ENCODE peak calls at places on chromosome 6, in eight cellular contexts. One of them, this sample, is unnamed. For H3K36me3, the result is how much of the 10 kb centered on the place peaks cover.

GRCh38 chr6:31575335-31575901 is at the start of gene TNF:
- DNase-seq in naive thymus-derived CD4-positive, alpha-beta T cell: peak
- DNase-seq in sigmoid colon: peak
- DNase-seq in right atrium auricular region: peak
- DNase-seq in heart left ventricle: peak
- DNase-seq in GM23338: no peak
- DNase-seq in heart right ventricle: no peak
- DNase-seq in body of pancreas: no peak
- DNase-seq in this sample: peak

GRCh38 chr6:160952633-160953281 is 38.8 kb upstream of the MAP3K4 start:
- DNase-seq in body of pancreas: no peak
- DNase-seq in GM23338: peak
- DNase-seq in right atrium auricular region: no peak
- DNase-seq in sigmoid colon: no peak
- DNase-seq in naive thymus-derived CD4-positive, alpha-beta T cell: no peak
- DNase-seq in heart right ventricle: no peak
- DNase-seq in heart left ventricle: no peak
- DNase-seq in this sample: no peak

GRCh38 chr6:158654498-158654897 is 4.6 kb downstream of the SYTL3 start:
- DNase-seq in heart left ventricle: peak
- DNase-seq in right atrium auricular region: peak
- DNase-seq in heart right ventricle: peak
- DNase-seq in body of pancreas: peak
- DNase-seq in naive thymus-derived CD4-positive, alpha-beta T cell: no peak
- DNase-seq in sigmoid colon: peak
- DNase-seq in GM23338: no peak
- DNase-seq in this sample: no peak

GRCh38 chr6:81938014-81938761 is 185.7 kb upstream of the TENT5A start:
- DNase-seq in sigmoid colon: no peak
- DNase-seq in heart left ventricle: no peak
- DNase-seq in body of pancreas: peak
- DNase-seq in GM23338: no peak
- DNase-seq in right atrium auricular region: no peak
- DNase-seq in naive thymus-derived CD4-positive, alpha-beta T cell: no peak
- DNase-seq in heart right ventricle: no peak
- DNase-seq in this sample: no peak

GRCh38 chr6:138765896-138766487 is 7.6 kb upstream of the CCDC28A start:
- DNase-seq in GM23338: peak
- DNase-seq in heart left ventricle: no peak
- DNase-seq in body of pancreas: no peak
- DNase-seq in naive thymus-derived CD4-positive, alpha-beta T cell: peak
- DNase-seq in sigmoid colon: no peak
- DNase-seq in heart right ventricle: no peak
- DNase-seq in right atrium auricular region: no peak
- DNase-seq in this sample: peak

GRCh38 chr6:77298298-77298697 is 165.0 kb downstream of the HTR1B start:
- DNase-seq in heart left ventricle: no peak
- DNase-seq in sigmoid colon: no peak
- DNase-seq in GM23338: no peak
- DNase-seq in body of pancreas: no peak
- DNase-seq in right atrium auricular region: no peak
- DNase-seq in heart right ventricle: no peak
- DNase-seq in naive thymus-derived CD4-positive, alpha-beta T cell: no peak
- DNase-seq in this sample: no peak

GRCh38 chr6:14921170-14921569 is 324.7 kb upstream of the JARID2 start:
- DNase-seq in heart left ventricle: peak
- DNase-seq in GM23338: peak
- DNase-seq in heart right ventricle: peak
- DNase-seq in right atrium auricular region: peak
- DNase-seq in body of pancreas: peak
- DNase-seq in sigmoid colon: peak
- DNase-seq in naive thymus-derived CD4-positive, alpha-beta T cell: no peak
- DNase-seq in this sample: no peak

GRCh38 chr6:161353208-161353613 is 79.3 kb upstream of the AGPAT4 start:
- DNase-seq in heart right ventricle: no peak
- DNase-seq in naive thymus-derived CD4-positive, alpha-beta T cell: no peak
- DNase-seq in right atrium auricular region: no peak
- DNase-seq in body of pancreas: no peak
- DNase-seq in heart left ventricle: no peak
- DNase-seq in GM23338: peak
- DNase-seq in sigmoid colon: no peak
- DNase-seq in this sample: no peak

GRCh38 chr6:19549109-19549508 is 288.1 kb upstream of the ID4 start:
- DNase-seq in right atrium auricular region: no peak
- DNase-seq in naive thymus-derived CD4-positive, alpha-beta T cell: no peak
- DNase-seq in heart left ventricle: no peak
- DNase-seq in heart right ventricle: no peak
- DNase-seq in body of pancreas: no peak
- DNase-seq in GM23338: no peak
- DNase-seq in sigmoid colon: no peak
- DNase-seq in this sample: no peak

GRCh38 chr6:44593539-44593944 is 206.0 kb downstream of the CDC5L start:
- DNase-seq in heart left ventricle: peak
- DNase-seq in sigmoid colon: no peak
- DNase-seq in naive thymus-derived CD4-positive, alpha-beta T cell: peak
- DNase-seq in heart right ventricle: no peak
- DNase-seq in right atrium auricular region: peak
- DNase-seq in body of pancreas: peak
- DNase-seq in GM23338: peak
- DNase-seq in this sample: peak

GRCh38 chr6:130937942-130938604 is 110.9 kb downstream of the SMLR1 start:
- DNase-seq in sigmoid colon: no peak
- DNase-seq in heart right ventricle: no peak
- DNase-seq in right atrium auricular region: no peak
- DNase-seq in body of pancreas: no peak
- DNase-seq in GM23338: no peak
- DNase-seq in naive thymus-derived CD4-positive, alpha-beta T cell: no peak
- DNase-seq in heart left ventricle: no peak
- DNase-seq in this sample: no peak

GRCh38 chr6:30724906-30725667 is 4.9 kb downstream of the TUBB start:
- DNase-seq in heart left ventricle: no peak
- DNase-seq in right atrium auricular region: no peak
- DNase-seq in body of pancreas: no peak
- DNase-seq in heart right ventricle: no peak
- DNase-seq in sigmoid colon: no peak
- DNase-seq in naive thymus-derived CD4-positive, alpha-beta T cell: no peak
- DNase-seq in GM23338: no peak
- DNase-seq in this sample: no peak

GRCh38 chr6:155442562-155442961 is 13.1 kb downstream of the NOX3 start:
- DNase-seq in heart left ventricle: no peak
- DNase-seq in body of pancreas: no peak
- DNase-seq in naive thymus-derived CD4-positive, alpha-beta T cell: no peak
- DNase-seq in right atrium auricular region: no peak
- DNase-seq in heart right ventricle: no peak
- DNase-seq in GM23338: no peak
- DNase-seq in sigmoid colon: no peak
- DNase-seq in this sample: no peak

GRCh38 chr6:163460307-163460782 is 45.8 kb downstream of the QKI start:
- DNase-seq in sigmoid colon: no peak
- DNase-seq in GM23338: no peak
- DNase-seq in right atrium auricular region: no peak
- DNase-seq in body of pancreas: no peak
- DNase-seq in heart left ventricle: no peak
- DNase-seq in heart right ventricle: no peak
- DNase-seq in naive thymus-derived CD4-positive, alpha-beta T cell: peak
- DNase-seq in this sample: peak

GRCh38 chr6:45808041-45808440 is 207.6 kb downstream of the CLIC5 start:
- DNase-seq in heart right ventricle: no peak
- DNase-seq in sigmoid colon: no peak
- DNase-seq in heart left ventricle: no peak
- DNase-seq in naive thymus-derived CD4-positive, alpha-beta T cell: no peak
- DNase-seq in GM23338: no peak
- DNase-seq in right atrium auricular region: no peak
- DNase-seq in body of pancreas: no peak
- DNase-seq in this sample: no peak

GRCh38 chr6:34530753-34531365 is 25.3 kb downstream of the SPDEF start:
- DNase-seq in GM23338: no peak
- DNase-seq in body of pancreas: no peak
- DNase-seq in sigmoid colon: no peak
- DNase-seq in right atrium auricular region: no peak
- DNase-seq in naive thymus-derived CD4-positive, alpha-beta T cell: no peak
- DNase-seq in heart left ventricle: no peak
- DNase-seq in heart right ventricle: no peak
- DNase-seq in this sample: no peak
- H3K36me3 ChIP-seq in GM23338: under half
- H3K36me3 ChIP-seq in body of pancreas: under half
- H3K36me3 ChIP-seq in sigmoid colon: under half
- H3K36me3 ChIP-seq in right atrium auricular region: under half
- H3K36me3 ChIP-seq in naive thymus-derived CD4-positive, alpha-beta T cell: under half
- H3K36me3 ChIP-seq in heart left ventricle: under half
- H3K36me3 ChIP-seq in heart right ventricle: under half
- H3K36me3 ChIP-seq in this sample: under half

DNA sequence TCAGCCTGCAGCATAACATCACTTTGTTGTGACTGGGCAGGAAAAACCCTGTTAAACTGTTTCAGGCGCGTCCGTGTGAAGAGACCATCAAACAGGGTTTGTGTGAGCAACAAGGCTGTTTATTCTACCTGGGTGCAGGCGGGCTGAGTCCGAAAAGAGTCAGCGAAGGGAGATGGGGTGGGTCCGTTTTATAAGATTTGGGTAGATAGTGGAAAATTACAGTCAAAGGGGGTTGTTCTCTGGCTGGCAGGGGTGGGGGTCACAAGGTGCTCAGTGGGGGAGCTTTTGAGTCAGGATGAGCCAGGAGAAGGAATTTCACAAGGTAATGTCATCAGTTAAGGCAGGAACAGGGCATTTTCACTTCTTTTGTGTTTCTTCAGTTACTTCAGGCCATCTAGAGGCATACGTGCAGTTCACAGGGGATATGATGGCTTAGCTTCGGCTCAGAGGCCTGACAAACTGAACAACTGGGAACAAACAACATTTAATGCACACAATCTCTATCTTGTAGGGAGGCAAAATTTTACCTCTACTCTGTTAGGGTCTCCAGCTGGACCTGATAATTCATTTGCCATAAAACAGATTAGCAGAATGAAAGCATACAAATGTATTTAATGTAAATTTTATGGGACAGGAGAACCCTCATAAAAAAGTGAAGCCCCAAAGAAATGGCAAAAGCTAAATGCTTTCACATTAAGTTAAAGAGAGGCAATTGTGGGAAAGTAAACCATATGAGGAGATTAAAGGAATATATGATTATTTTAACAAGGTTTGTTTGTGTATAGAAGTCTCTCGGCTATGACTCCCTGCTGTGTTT is 58.3 kb upstream of the HFE start:
- DNase-seq in heart right ventricle: no peak
- DNase-seq in right atrium auricular region: no peak
- DNase-seq in naive thymus-derived CD4-positive, alpha-beta T cell: no peak
- DNase-seq in body of pancreas: no peak
- DNase-seq in GM23338: peak
- DNase-seq in heart left ventricle: no peak
- DNase-seq in sigmoid colon: no peak
- DNase-seq in this sample: no peak
- H3K4me3 ChIP-seq in heart right ventricle: no peak
- H3K4me3 ChIP-seq in right atrium auricular region: no peak
- H3K4me3 ChIP-seq in naive thymus-derived CD4-positive, alpha-beta T cell: no peak
- H3K4me3 ChIP-seq in body of pancreas: no peak
- H3K4me3 ChIP-seq in GM23338: peak
- H3K4me3 ChIP-seq in heart left ventricle: no peak
- H3K4me3 ChIP-seq in sigmoid colon: no peak
- H3K4me3 ChIP-seq in this sample: no peak

DNA sequence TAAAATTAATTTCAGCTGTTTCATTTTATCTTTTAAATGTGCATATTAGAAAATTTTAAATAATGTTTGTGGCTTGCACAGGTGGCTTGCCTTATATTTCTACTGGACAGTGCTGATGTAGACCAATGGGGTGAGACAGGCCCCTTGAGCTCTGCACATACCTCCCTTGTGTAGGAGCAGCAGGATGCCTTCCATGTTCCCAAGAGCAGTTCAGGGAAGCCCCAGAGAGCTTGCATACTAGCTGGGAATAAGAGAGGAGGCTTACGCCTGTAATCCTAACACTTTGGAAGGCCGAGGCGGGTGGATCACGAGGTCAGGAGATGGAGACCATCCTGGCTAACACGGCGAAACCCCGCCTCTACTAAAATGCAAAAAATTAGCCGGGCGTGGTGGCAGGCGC is 61.4 kb downstream of the RFPL4B start:
- DNase-seq in GM23338: peak
- DNase-seq in heart right ventricle: no peak
- DNase-seq in right atrium auricular region: no peak
- DNase-seq in heart left ventricle: no peak
- DNase-seq in naive thymus-derived CD4-positive, alpha-beta T cell: no peak
- DNase-seq in body of pancreas: no peak
- DNase-seq in sigmoid colon: no peak
- DNase-seq in this sample: no peak
- H3K27ac ChIP-seq in GM23338: no peak
- H3K27ac ChIP-seq in heart right ventricle: no peak
- H3K27ac ChIP-seq in right atrium auricular region: no peak
- H3K27ac ChIP-seq in heart left ventricle: no peak
- H3K27ac ChIP-seq in naive thymus-derived CD4-positive, alpha-beta T cell: no peak
- H3K27ac ChIP-seq in body of pancreas: no peak
- H3K27ac ChIP-seq in sigmoid colon: no peak
- H3K27ac ChIP-seq in this sample: no peak

GRCh38 chr6:157196391-157196790 is 126.9 kb downstream of the TMEM242 start:
- DNase-seq in sigmoid colon: no peak
- DNase-seq in right atrium auricular region: no peak
- DNase-seq in body of pancreas: no peak
- DNase-seq in GM23338: no peak
- DNase-seq in heart right ventricle: no peak
- DNase-seq in naive thymus-derived CD4-positive, alpha-beta T cell: no peak
- DNase-seq in heart left ventricle: no peak
- DNase-seq in this sample: no peak

GRCh38 chr6:157198425-157199279 is 124.7 kb downstream of the TMEM242 start:
- DNase-seq in heart right ventricle: peak
- DNase-seq in right atrium auricular region: peak
- DNase-seq in sigmoid colon: peak
- DNase-seq in body of pancreas: peak
- DNase-seq in heart left ventricle: peak
- DNase-seq in naive thymus-derived CD4-positive, alpha-beta T cell: no peak
- DNase-seq in GM23338: no peak
- DNase-seq in this sample: no peak

GRCh38 chr6:157194110-157194509 is 129.2 kb downstream of the TMEM242 start:
- DNase-seq in right atrium auricular region: no peak
- DNase-seq in sigmoid colon: no peak
- DNase-seq in heart left ventricle: no peak
- DNase-seq in GM23338: no peak
- DNase-seq in body of pancreas: no peak
- DNase-seq in heart right ventricle: no peak
- DNase-seq in naive thymus-derived CD4-positive, alpha-beta T cell: peak
- DNase-seq in this sample: peak

GRCh38 chr6:157194643-157195042 is 128.7 kb downstream of the TMEM242 start:
- DNase-seq in heart right ventricle: no peak
- DNase-seq in body of pancreas: no peak
- DNase-seq in heart left ventricle: no peak
- DNase-seq in right atrium auricular region: no peak
- DNase-seq in naive thymus-derived CD4-positive, alpha-beta T cell: no peak
- DNase-seq in GM23338: no peak
- DNase-seq in sigmoid colon: no peak
- DNase-seq in this sample: no peak

DNA sequence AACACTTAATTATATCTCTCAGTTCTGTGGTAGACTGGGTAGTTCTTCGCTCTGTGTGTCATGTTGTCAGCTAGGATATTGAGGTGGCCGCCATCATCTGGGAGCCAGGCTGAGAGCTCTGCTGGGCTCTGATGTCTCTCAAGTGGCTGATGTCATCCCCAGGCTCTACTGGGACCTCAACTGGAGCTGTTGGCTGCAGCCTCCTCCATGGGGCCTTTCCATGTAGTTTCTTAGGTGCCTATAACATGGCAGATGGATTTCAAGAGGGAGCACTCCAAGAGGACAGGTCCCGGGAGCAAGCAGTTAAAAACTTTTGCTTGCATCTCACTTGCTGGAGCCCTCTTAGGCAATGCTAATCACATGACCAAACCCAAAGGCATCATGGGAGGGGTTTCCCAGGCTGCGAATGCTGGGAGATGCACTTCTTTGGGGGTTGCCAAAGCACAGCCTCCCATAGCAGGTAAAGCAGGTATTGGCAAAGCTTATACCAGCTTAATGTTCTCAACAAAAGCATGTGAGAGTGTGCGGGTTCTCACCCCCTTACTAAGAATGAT is 129.8 kb downstream of the TMEM242 start:
- DNase-seq in body of pancreas: no peak
- DNase-seq in sigmoid colon: no peak
- DNase-seq in right atrium auricular region: no peak
- DNase-seq in heart right ventricle: no peak
- DNase-seq in naive thymus-derived CD4-positive, alpha-beta T cell: no peak
- DNase-seq in GM23338: no peak
- DNase-seq in heart left ventricle: no peak
- DNase-seq in this sample: no peak
- H3K36me3 ChIP-seq in body of pancreas: under half
- H3K36me3 ChIP-seq in sigmoid colon: half or more
- H3K36me3 ChIP-seq in right atrium auricular region: under half
- H3K36me3 ChIP-seq in heart right ventricle: under half
- H3K36me3 ChIP-seq in naive thymus-derived CD4-positive, alpha-beta T cell: under half
- H3K36me3 ChIP-seq in GM23338: under half
- H3K36me3 ChIP-seq in heart left ventricle: under half
- H3K36me3 ChIP-seq in this sample: half or more